ENCODE peak calls at places on chromosomes 7 and 10, in four cellular contexts. Z is CD4-positive, alpha-beta memory T cell; X is left ventricle myocardium inferior; H is Panc1. M is an unnamed sample.

GRCh38 chr7:16130127-16131110 is 290.9 kb downstream of the CRPPA start:
- DNase-seq in Z (no peak), X (no peak), H (no peak), M (no peak)

GRCh38 chr10:79298403-79299244 is 48.6 kb upstream of the PPIF start:
- DNase-seq in Z (no peak), X (no peak), H (no peak), M (no peak)

GRCh38 chr10:112565434-112566053 is 118.5 kb downstream of the VTI1A start:
- DNase-seq in Z (peak; percentile 8), X (no peak), H (peak; percentile 69), M (no peak)

GRCh38 chr10:113027574-113028392 is 77.7 kb downstream of the TCF7L2 start:
- DNase-seq in Z (no peak), X (no peak), H (no peak), M (no peak)

GRCh38 chr7:155969192-155969929 is 157.1 kb upstream of the SHH start:
- DNase-seq in Z (no peak), X (no peak), H (no peak), M (no peak)

GRCh38 chr10:78401882-78402367 is 368.3 kb downstream of the RPS24 start:
- DNase-seq in Z (no peak), X (peak; percentile 46), H (no peak), M (no peak)

GRCh38 chr10:114212153-114212552 is 26.9 kb upstream of the VWA2 start:
- DNase-seq in Z (no peak), X (no peak), H (no peak), M (no peak)

GRCh38 chr10:77670817-77671443 is 33.3 kb upstream of the KCNMA1 start:
- DNase-seq in Z (no peak), X (no peak), H (no peak), M (no peak)

GRCh38 chr10:98389398-98389797 is 25.6 kb downstream of the PYROXD2 start:
- DNase-seq in Z (no peak), X (no peak), H (no peak), M (no peak)

GRCh38 chr7:80133361-80134104 is 1.1 kb upstream of the GNAI1 start:
- DNase-seq in Z (no peak), X (no peak), H (no peak), M (no peak)

GRCh38 chr10:45657033-45657926 is 15.3 kb downstream of the ZFAND4 start:
- DNase-seq in Z (no peak), X (no peak), H (no peak), M (no peak)

GRCh38 chr7:135940077-135941075 is 36.8 kb downstream of the MTPN start:
- DNase-seq in Z (no peak), X (no peak), H (no peak), M (no peak)

GRCh38 chr10:75788394-75789205 is 357.2 kb downstream of the LRMDA start:
- DNase-seq in Z (no peak), X (no peak), H (no peak), M (no peak)

GRCh38 chr7:34841326-34841725 is 183.3 kb downstream of the NPSR1 start:
- DNase-seq in Z (no peak), X (no peak), H (no peak), M (no peak)

GRCh38 chr7:18843979-18844378 is 273.5 kb downstream of the TWIST1 start:
- DNase-seq in Z (no peak), X (no peak), H (no peak), M (no peak)

GRCh38 chr10:126115021-126115610 is 218.8 kb downstream of the FANK1 start:
- DNase-seq in Z (no peak), X (no peak), H (no peak), M (no peak)

GRCh38 chr7:36048902-36049240 is 104.2 kb upstream of the EEPD1 start:
- DNase-seq in Z (no peak), X (no peak), H (no peak), M (no peak)

GRCh38 chr7:116726713-116727431 is 54.9 kb downstream of the MET start:
- DNase-seq in Z (no peak), X (no peak), H (no peak), M (no peak)

GRCh38 chr10:7702288-7702812 is 766 bp upstream of the ITIH2 start:
- DNase-seq in Z (no peak), X (no peak), H (no peak), M (no peak)

GRCh38 chr7:108079291-108080057 is 50.7 kb downstream of the LAMB4 start:
- DNase-seq in Z (no peak), X (no peak), H (no peak), M (no peak)

GRCh38 chr10:14086596-14086995 is 244.1 kb downstream of the FRMD4A start:
- DNase-seq in Z (no peak), X (no peak), H (no peak), M (no peak)

GRCh38 chr10:89242340-89242680 is 9.3 kb downstream of the LIPA start:
- DNase-seq in Z (no peak), X (no peak), H (no peak), M (no peak)

DNA sequence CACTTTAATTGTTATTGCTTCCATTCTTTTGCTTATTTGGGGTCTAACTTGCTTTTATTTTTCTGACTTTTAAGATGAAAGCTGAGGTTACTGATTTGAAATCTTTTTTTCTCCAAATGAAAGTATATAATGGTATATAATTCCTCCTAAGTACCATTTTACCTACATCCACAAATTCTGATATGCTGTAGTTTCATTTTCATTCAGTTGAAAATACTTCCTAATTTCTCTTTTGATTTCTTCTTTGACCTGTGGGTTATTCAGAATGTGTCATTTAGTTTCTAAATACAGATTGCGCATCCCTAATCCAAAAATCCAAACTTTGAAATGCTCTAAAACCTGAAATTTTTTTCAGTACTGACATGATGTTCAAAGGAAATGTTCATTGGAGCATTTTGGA is 168.7 kb downstream of the CELF2 start:
- DNase-seq in Z (no peak), X (no peak), H (no peak), M (no peak)
- H3K9me3 ChIP-seq in Z (no peaks in the 10 kb centered on the region), X (peaks cover 10% of the 10 kb centered on the region), H (no peaks in the 10 kb centered on the region), M (peaks cover 3% of the 10 kb centered on the region)

DNA sequence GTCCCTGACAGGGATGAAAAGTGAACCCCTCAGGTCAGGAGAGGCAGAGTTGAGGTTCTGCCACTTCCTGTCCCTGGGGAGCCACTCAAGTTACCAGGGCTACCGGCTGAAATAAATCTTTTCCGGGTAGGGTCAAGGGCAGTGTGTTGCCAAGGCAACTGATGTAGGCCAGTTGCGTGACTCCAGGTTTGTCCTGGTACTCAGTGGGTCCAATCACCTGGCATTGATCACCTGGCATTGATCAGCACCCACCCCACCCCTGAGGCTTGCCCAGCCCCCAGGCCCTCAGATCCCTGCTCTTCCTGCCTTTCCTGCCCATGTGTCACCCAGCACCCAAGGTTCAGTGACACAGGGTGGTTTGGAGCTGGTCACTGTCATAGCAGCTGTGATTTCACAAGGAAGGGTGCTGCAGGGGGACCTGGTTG is 5.9 kb downstream of the SAP25 start:
- DNase-seq in Z (no peak), X (no peak), H (no peak), M (no peak)
- H3K9me3 ChIP-seq in Z (no peaks in the 10 kb centered on the region), X (no peaks in the 10 kb centered on the region), H (no peaks in the 10 kb centered on the region), M (no peaks in the 10 kb centered on the region)

GRCh38 chr7:158125721-158126120 is 461.9 kb downstream of the PTPRN2 start:
- DNase-seq in Z (no peak), X (no peak), H (no peak), M (no peak)
- H3K9me3 ChIP-seq in Z (no peaks in the 10 kb centered on the region), X (peaks cover 6% of the 10 kb centered on the region), H (no peaks in the 10 kb centered on the region), M (no peaks in the 10 kb centered on the region)

DNA sequence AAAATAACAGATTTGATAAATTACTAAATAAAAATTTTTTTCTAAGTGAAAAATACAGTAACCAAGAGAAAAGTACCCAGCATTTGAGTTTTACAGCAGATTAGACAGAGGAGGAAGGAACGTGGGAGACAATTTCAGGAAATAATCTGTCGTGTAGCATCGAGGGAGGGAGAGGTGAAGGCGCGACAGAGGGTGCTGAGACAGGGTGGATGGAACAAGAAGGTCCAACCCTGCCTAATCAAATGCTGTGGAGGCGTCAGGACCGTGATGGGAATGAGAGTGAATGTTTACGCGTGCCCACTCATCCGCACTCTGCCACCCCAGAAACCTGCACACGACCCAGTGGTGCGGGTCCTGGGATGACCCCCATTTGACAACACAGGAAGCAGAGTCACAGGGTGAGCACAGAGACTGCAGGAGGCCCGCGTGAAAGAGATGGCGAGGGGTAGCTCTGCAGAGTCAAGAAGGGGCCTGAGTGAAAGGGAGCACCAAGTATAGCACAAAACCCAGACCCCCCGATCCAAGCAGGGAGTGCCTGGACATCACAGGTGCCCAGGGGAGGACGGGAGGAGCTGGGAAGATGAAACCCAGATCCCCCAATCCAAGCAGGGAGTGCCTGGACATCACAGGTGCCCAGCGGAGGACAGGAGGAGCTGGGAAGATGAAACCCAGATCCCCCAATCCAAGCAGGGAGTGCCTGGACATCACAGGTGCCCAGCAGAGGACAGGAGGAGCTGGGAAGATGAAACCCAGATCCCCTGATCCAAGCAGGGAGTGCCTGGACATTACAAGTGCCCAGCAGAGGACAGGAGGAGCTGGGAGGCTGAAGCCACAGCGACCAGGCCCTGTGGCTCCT is 558.9 kb downstream of the DNAJB6 start:
- DNase-seq in Z (no peak), X (no peak), H (no peak), M (no peak)
- H3K9me3 ChIP-seq in Z (no peaks in the 10 kb centered on the region), X (no peaks in the 10 kb centered on the region), H (no peaks in the 10 kb centered on the region), M (no peaks in the 10 kb centered on the region)

GRCh38 chr10:5151076-5151475 is 33.9 kb downstream of the AKR1C8 start:
- DNase-seq in Z (no peak), X (no peak), H (no peak), M (no peak)
- H3K9me3 ChIP-seq in Z (no peaks in the 10 kb centered on the region), X (peaks cover 28% of the 10 kb centered on the region), H (no peaks in the 10 kb centered on the region), M (peaks cover 3% of the 10 kb centered on the region)

GRCh38 chr10:132986076-132986475 is 43.7 kb upstream of the CFAP46 start:
- DNase-seq in Z (no peak), X (no peak), H (no peak), M (no peak)
- H3K9me3 ChIP-seq in Z (no peaks in the 10 kb centered on the region), X (no peaks in the 10 kb centered on the region), H (no peaks in the 10 kb centered on the region), M (no peaks in the 10 kb centered on the region)

M was measured in T-helper 17 cell.